ENCODE peak calls at places on chromosome 9, in five cellular contexts. One of them, this sample, is unnamed.

GRCh38 chr9:95012035-95012708 is 285.7 kb downstream of the AOPEP start:
- DNase-seq in A549: no peak
- DNase-seq in activated T-cell treated with anti-CD3 and anti-CD28 coated beads, Interleukin-2, amount 50 U/mL, for 72 hours: no peak
- DNase-seq in NCI-H748 treated with DMSO at 0.1 percent for 48 hours: no peak
- DNase-seq in activated CD8-positive, alpha-beta memory T cell treated with anti-CD3 and anti-CD28 coated beads, Interleukin-2, amount 10 ng/mL, durations not matched to agents 7 days and 5 days: no peak
- DNase-seq in this sample: no peak

GRCh38 chr9:27125030-27125429 is 16.0 kb downstream of the TEK start:
- DNase-seq in activated CD8-positive, alpha-beta memory T cell treated with anti-CD3 and anti-CD28 coated beads, Interleukin-2, amount 10 ng/mL, durations not matched to agents 7 days and 5 days: no peak
- DNase-seq in A549: peak
- DNase-seq in NCI-H748 treated with DMSO at 0.1 percent for 48 hours: no peak
- DNase-seq in activated T-cell treated with anti-CD3 and anti-CD28 coated beads, Interleukin-2, amount 50 U/mL, for 72 hours: no peak
- DNase-seq in this sample: peak

GRCh38 chr9:136648746-136649145 is 14.0 kb upstream of the EGFL7 start:
- DNase-seq in NCI-H748 treated with DMSO at 0.1 percent for 48 hours: no peak
- DNase-seq in activated T-cell treated with anti-CD3 and anti-CD28 coated beads, Interleukin-2, amount 50 U/mL, for 72 hours: no peak
- DNase-seq in activated CD8-positive, alpha-beta memory T cell treated with anti-CD3 and anti-CD28 coated beads, Interleukin-2, amount 10 ng/mL, durations not matched to agents 7 days and 5 days: no peak
- DNase-seq in A549: no peak
- DNase-seq in this sample: no peak

GRCh38 chr9:21415492-21416267 is 6.8 kb downstream of the IFNA8 start:
- DNase-seq in activated T-cell treated with anti-CD3 and anti-CD28 coated beads, Interleukin-2, amount 50 U/mL, for 72 hours: no peak
- DNase-seq in A549: no peak
- DNase-seq in NCI-H748 treated with DMSO at 0.1 percent for 48 hours: no peak
- DNase-seq in activated CD8-positive, alpha-beta memory T cell treated with anti-CD3 and anti-CD28 coated beads, Interleukin-2, amount 10 ng/mL, durations not matched to agents 7 days and 5 days: no peak
- DNase-seq in this sample: no peak

GRCh38 chr9:98429613-98430012 is 174.2 kb upstream of the TBC1D2 start:
- DNase-seq in A549: no peak
- DNase-seq in activated CD8-positive, alpha-beta memory T cell treated with anti-CD3 and anti-CD28 coated beads, Interleukin-2, amount 10 ng/mL, durations not matched to agents 7 days and 5 days: no peak
- DNase-seq in activated T-cell treated with anti-CD3 and anti-CD28 coated beads, Interleukin-2, amount 50 U/mL, for 72 hours: no peak
- DNase-seq in NCI-H748 treated with DMSO at 0.1 percent for 48 hours: no peak
- DNase-seq in this sample: peak

GRCh38 chr9:16419124-16419523 is 451.3 kb downstream of the BNC2 start:
- DNase-seq in NCI-H748 treated with DMSO at 0.1 percent for 48 hours: no peak
- DNase-seq in activated CD8-positive, alpha-beta memory T cell treated with anti-CD3 and anti-CD28 coated beads, Interleukin-2, amount 10 ng/mL, durations not matched to agents 7 days and 5 days: no peak
- DNase-seq in activated T-cell treated with anti-CD3 and anti-CD28 coated beads, Interleukin-2, amount 50 U/mL, for 72 hours: no peak
- DNase-seq in A549: no peak
- DNase-seq in this sample: no peak

GRCh38 chr9:36136277-36136893 is at the start of gene GLIPR2:
- DNase-seq in A549: peak
- DNase-seq in activated T-cell treated with anti-CD3 and anti-CD28 coated beads, Interleukin-2, amount 50 U/mL, for 72 hours: peak
- DNase-seq in NCI-H748 treated with DMSO at 0.1 percent for 48 hours: peak
- DNase-seq in activated CD8-positive, alpha-beta memory T cell treated with anti-CD3 and anti-CD28 coated beads, Interleukin-2, amount 10 ng/mL, durations not matched to agents 7 days and 5 days: peak
- DNase-seq in this sample: peak

GRCh38 chr9:84970432-84970831 is 300.9 kb downstream of the NTRK2 start:
- DNase-seq in A549: peak
- DNase-seq in activated CD8-positive, alpha-beta memory T cell treated with anti-CD3 and anti-CD28 coated beads, Interleukin-2, amount 10 ng/mL, durations not matched to agents 7 days and 5 days: no peak
- DNase-seq in activated T-cell treated with anti-CD3 and anti-CD28 coated beads, Interleukin-2, amount 50 U/mL, for 72 hours: no peak
- DNase-seq in NCI-H748 treated with DMSO at 0.1 percent for 48 hours: no peak
- DNase-seq in this sample: peak

GRCh38 chr9:24832307-24832706 is 286.6 kb upstream of the IZUMO3 start:
- DNase-seq in activated T-cell treated with anti-CD3 and anti-CD28 coated beads, Interleukin-2, amount 50 U/mL, for 72 hours: no peak
- DNase-seq in activated CD8-positive, alpha-beta memory T cell treated with anti-CD3 and anti-CD28 coated beads, Interleukin-2, amount 10 ng/mL, durations not matched to agents 7 days and 5 days: no peak
- DNase-seq in NCI-H748 treated with DMSO at 0.1 percent for 48 hours: no peak
- DNase-seq in A549: no peak
- DNase-seq in this sample: peak

GRCh38 chr9:19155106-19155999 is 28.1 kb upstream of the PLIN2 start:
- DNase-seq in NCI-H748 treated with DMSO at 0.1 percent for 48 hours: no peak
- DNase-seq in activated T-cell treated with anti-CD3 and anti-CD28 coated beads, Interleukin-2, amount 50 U/mL, for 72 hours: peak
- DNase-seq in activated CD8-positive, alpha-beta memory T cell treated with anti-CD3 and anti-CD28 coated beads, Interleukin-2, amount 10 ng/mL, durations not matched to agents 7 days and 5 days: no peak
- DNase-seq in A549: no peak
- DNase-seq in this sample: no peak

GRCh38 chr9:31873717-31874116 is 510.7 kb upstream of the ACO1 start:
- DNase-seq in activated CD8-positive, alpha-beta memory T cell treated with anti-CD3 and anti-CD28 coated beads, Interleukin-2, amount 10 ng/mL, durations not matched to agents 7 days and 5 days: no peak
- DNase-seq in A549: no peak
- DNase-seq in NCI-H748 treated with DMSO at 0.1 percent for 48 hours: no peak
- DNase-seq in activated T-cell treated with anti-CD3 and anti-CD28 coated beads, Interleukin-2, amount 50 U/mL, for 72 hours: no peak
- DNase-seq in this sample: no peak

GRCh38 chr9:25681270-25681669 is 3.0 kb upstream of the TUSC1 start:
- DNase-seq in NCI-H748 treated with DMSO at 0.1 percent for 48 hours: no peak
- DNase-seq in activated T-cell treated with anti-CD3 and anti-CD28 coated beads, Interleukin-2, amount 50 U/mL, for 72 hours: no peak
- DNase-seq in activated CD8-positive, alpha-beta memory T cell treated with anti-CD3 and anti-CD28 coated beads, Interleukin-2, amount 10 ng/mL, durations not matched to agents 7 days and 5 days: no peak
- DNase-seq in A549: no peak
- DNase-seq in this sample: peak

GRCh38 chr9:138049779-138050471 is 172.3 kb downstream of the CACNA1B start:
- DNase-seq in NCI-H748 treated with DMSO at 0.1 percent for 48 hours: no peak
- DNase-seq in activated T-cell treated with anti-CD3 and anti-CD28 coated beads, Interleukin-2, amount 50 U/mL, for 72 hours: no peak
- DNase-seq in activated CD8-positive, alpha-beta memory T cell treated with anti-CD3 and anti-CD28 coated beads, Interleukin-2, amount 10 ng/mL, durations not matched to agents 7 days and 5 days: no peak
- DNase-seq in A549: no peak
- DNase-seq in this sample: no peak

GRCh38 chr9:97930972-97931371 is 7.0 kb downstream of the HEMGN start:
- DNase-seq in activated CD8-positive, alpha-beta memory T cell treated with anti-CD3 and anti-CD28 coated beads, Interleukin-2, amount 10 ng/mL, durations not matched to agents 7 days and 5 days: no peak
- DNase-seq in NCI-H748 treated with DMSO at 0.1 percent for 48 hours: no peak
- DNase-seq in activated T-cell treated with anti-CD3 and anti-CD28 coated beads, Interleukin-2, amount 50 U/mL, for 72 hours: no peak
- DNase-seq in A549: no peak
- DNase-seq in this sample: no peak

GRCh38 chr9:130823435-130823834 is 11.6 kb upstream of the ABL1 start:
- DNase-seq in NCI-H748 treated with DMSO at 0.1 percent for 48 hours: no peak
- DNase-seq in activated CD8-positive, alpha-beta memory T cell treated with anti-CD3 and anti-CD28 coated beads, Interleukin-2, amount 10 ng/mL, durations not matched to agents 7 days and 5 days: no peak
- DNase-seq in A549: no peak
- DNase-seq in activated T-cell treated with anti-CD3 and anti-CD28 coated beads, Interleukin-2, amount 50 U/mL, for 72 hours: no peak
- DNase-seq in this sample: no peak

GRCh38 chr9:124455820-124456219 is 5.6 kb downstream of the ADGRD2 start:
- DNase-seq in activated T-cell treated with anti-CD3 and anti-CD28 coated beads, Interleukin-2, amount 50 U/mL, for 72 hours: no peak
- DNase-seq in activated CD8-positive, alpha-beta memory T cell treated with anti-CD3 and anti-CD28 coated beads, Interleukin-2, amount 10 ng/mL, durations not matched to agents 7 days and 5 days: no peak
- DNase-seq in A549: no peak
- DNase-seq in NCI-H748 treated with DMSO at 0.1 percent for 48 hours: no peak
- DNase-seq in this sample: no peak